ENCODE peak calls at places on chromosomes 16 and 17, in five cellular contexts. W is SJSA1; A is CD4-positive, CD25-positive, alpha-beta regulatory T cell; Y is left ventricle myocardium inferior; U is H1. V is an unnamed sample. For H3K4me1 and H3K27me3, the result is how much of the 10 kb centered on the place peaks cover.

GRCh38 chr17:298791-299450 is 53.7 kb downstream of the RPH3AL start:
- DNase-seq in W (no peak), A (no peak), Y (peak), U (no peak), V (no peak)

GRCh38 chr16:74580828-74581227 is 26.1 kb downstream of the GLG1 start:
- DNase-seq in W (no peak), A (no peak), Y (no peak), U (no peak), V (no peak)

GRCh38 chr17:80986046-80986445 is 5.6 kb upstream of the CHMP6 start:
- DNase-seq in W (no peak), A (no peak), Y (no peak), U (no peak), V (no peak)

GRCh38 chr17:48427598-48427997 is 2.4 kb downstream of the SKAP1 start:
- DNase-seq in W (no peak), A (peak), Y (no peak), U (no peak), V (no peak)

GRCh38 chr17:32962320-32962707 is 29.3 kb upstream of the SPACA3 start:
- DNase-seq in W (no peak), A (no peak), Y (no peak), U (no peak), V (no peak)

GRCh38 chr16:85364323-85365040 is 248.6 kb upstream of the GSE1 start:
- DNase-seq in W (peak), A (no peak), Y (no peak), U (no peak), V (no peak)

GRCh38 chr17:60757437-60757836 is 79.8 kb downstream of the BCAS3 start:
- DNase-seq in W (no peak), A (no peak), Y (no peak), U (no peak), V (no peak)

GRCh38 chr16:54140788-54141136 is 145.8 kb downstream of the IRX3 start:
- DNase-seq in W (no peak), A (no peak), Y (no peak), U (no peak), V (no peak)

GRCh38 chr16:19169081-19169639 is 1.1 kb downstream of the SYT17 start:
- DNase-seq in W (no peak), A (no peak), Y (no peak), U (no peak), V (no peak)

GRCh38 chr16:81514041-81514559 is 69.5 kb downstream of the CMIP start:
- DNase-seq in W (no peak), A (no peak), Y (no peak), U (no peak), V (no peak)

GRCh38 chr16:1612320-1613111 is at the start of gene CRAMP1:
- DNase-seq in W (no peak), A (no peak), Y (no peak), U (no peak), V (no peak)

GRCh38 chr17:17515921-17516295 is 19.7 kb upstream of the RASD1 start:
- DNase-seq in W (peak), A (no peak), Y (no peak), U (no peak), V (no peak)

GRCh38 chr16:2019500-2019899 is at the start of gene NPW:
- DNase-seq in W (no peak), A (no peak), Y (no peak), U (no peak), V (no peak)

GRCh38 chr16:73065617-73066313 is 17.8 kb upstream of the ZFHX3 start:
- DNase-seq in W (no peak), A (no peak), Y (peak), U (no peak), V (no peak)

GRCh38 chr16:31496670-31497069 is 11.5 kb downstream of the RUSF1 start:
- DNase-seq in W (no peak), A (no peak), Y (no peak), U (no peak), V (no peak)

GRCh38 chr17:39591958-39592954 is 15.5 kb downstream of the NEUROD2 start:
- DNase-seq in W (no peak), A (no peak), Y (no peak), U (no peak), V (peak)

GRCh38 chr16:51753382-51753781 is 602.3 kb upstream of the SALL1 start:
- DNase-seq in W (no peak), A (no peak), Y (no peak), U (no peak), V (peak)

GRCh38 chr17:65278050-65278819 is 141.1 kb downstream of the RGS9 start:
- DNase-seq in W (peak), A (no peak), Y (no peak), U (no peak), V (peak)

GRCh38 chr16:69853481-69853880 is 91.3 kb downstream of the WWP2 start:
- DNase-seq in W (no peak), A (no peak), Y (no peak), U (no peak), V (no peak)

GRCh38 chr16:84463221-84463620 is 41.2 kb downstream of the MEAK7 start:
- DNase-seq in W (no peak), A (no peak), Y (no peak), U (no peak), V (no peak)

GRCh38 chr16:84334058-84334457 is 34.3 kb upstream of the ATP2C2 start:
- DNase-seq in W (no peak), A (no peak), Y (no peak), U (no peak), V (no peak)

GRCh38 chr17:77957869-77958715 is at the start of gene TNRC6C:
- DNase-seq in W (peak), A (peak), Y (peak), U (peak), V (peak)
- H3K4me1 ChIP-seq in W (under half), A (under half), Y (half or more), U (under half), V (under half)

GRCh38 chr17:7184091-7184488 is 4.9 kb upstream of the ASGR1 start:
- DNase-seq in W (no peak), A (no peak), Y (no peak), U (no peak), V (no peak)
- H3K27me3 ChIP-seq in W (under half), A (under half), Y (under half), U (under half), V (under half)

GRCh38 chr16:12010388-12011251 is 34.1 kb downstream of the SNX29 start:
- DNase-seq in W (no peak), A (no peak), Y (no peak), U (no peak), V (no peak)
- H3K4me3 ChIP-seq in W (no peak), A (no peak), Y (peak), U (no peak), V (no peak)

GRCh38 chr16:48608871-48609452 is 1.0 kb downstream of the N4BP1 start:
- DNase-seq in W (peak), A (no peak), Y (no peak), U (no peak), V (peak)

GRCh38 chr16:48607056-48607825 is 2.7 kb downstream of the N4BP1 start:
- DNase-seq in W (no peak), A (no peak), Y (no peak), U (no peak), V (no peak)

GRCh38 chr16:48611329-48612137 is 1.6 kb upstream of the N4BP1 start:
- DNase-seq in W (peak), A (peak), Y (no peak), U (no peak), V (no peak)

GRCh38 chr16:48608452-48608851 is 1.5 kb downstream of the N4BP1 start:
- DNase-seq in W (peak), A (peak), Y (no peak), U (no peak), V (no peak)

DNA sequence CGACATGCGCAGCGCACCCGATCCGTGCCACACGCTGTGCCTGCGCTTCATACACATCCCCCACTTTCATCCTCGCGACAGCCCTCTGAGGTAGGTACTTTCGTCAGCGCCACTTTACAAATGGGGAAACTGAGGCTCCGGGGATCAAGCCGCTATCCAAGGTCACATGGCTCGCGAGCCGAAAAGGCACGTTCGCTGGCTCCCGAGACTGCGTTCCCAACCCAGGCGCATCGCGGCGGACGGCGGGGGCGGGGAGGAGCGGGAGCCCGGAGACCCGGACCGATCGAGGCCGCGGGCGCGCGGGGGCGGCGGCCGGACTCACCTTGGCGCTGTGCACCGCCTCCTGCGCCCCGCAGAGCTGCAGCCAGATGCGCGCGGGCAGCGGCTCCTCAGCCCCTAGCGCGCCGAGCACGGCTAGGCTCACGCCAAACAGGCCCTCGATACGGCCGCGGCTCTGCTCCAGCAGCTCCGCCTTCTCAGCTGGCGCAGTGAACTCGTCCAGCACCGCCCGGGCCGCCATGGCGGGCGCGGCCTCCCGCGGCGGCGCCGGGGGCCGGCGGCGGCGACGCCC is 442 bp downstream of the N4BP1 start:
- DNase-seq in W (no peak), A (peak), Y (peak), U (no peak), V (peak)
- H3K4me1 ChIP-seq in W (under half), A (half or more), Y (half or more), U (under half), V (under half)

GRCh38 chr17:30300803-30301202 is 9.1 kb upstream of the BLMH start:
- DNase-seq in W (no peak), A (no peak), Y (no peak), U (no peak), V (no peak)
- H3K27me3 ChIP-seq in W (under half), A (under half), Y (under half), U (under half), V (under half)

GRCh38 chr17:55267777-55268648 is 3.3 kb downstream of the HLF start:
- DNase-seq in W (no peak), A (no peak), Y (no peak), U (no peak), V (no peak)
- H3K4me3 ChIP-seq in W (no peak), A (no peak), Y (peak), U (no peak), V (no peak)